ENCODE peak calls at places on chromosomes 5 and 9, in seven cellular contexts. F is WTC11, E is HEK293T, P is HepG2, M is HCT116, J is GM12878, N is K562. T is an unnamed sample.

GRCh38 chr9:123564652-123565051 is 208.7 kb downstream of the CRB2 start:
- DNase-seq in F (no peak), E (no peak), P (no peak), M (no peak), J (no peak), N (no peak), T (no peak)

GRCh38 chr5:112529525-112529924 is 110.4 kb upstream of the EPB41L4A start:
- DNase-seq in F (no peak), E (peak), P (peak), M (peak), J (no peak), N (peak), T (no peak)

GRCh38 chr5:108432024-108432423 is 50.1 kb upstream of the FBXL17 start:
- DNase-seq in F (no peak), E (no peak), P (no peak), M (no peak), J (no peak), N (no peak), T (no peak)

GRCh38 chr5:83340511-83340918 is 131.0 kb upstream of the VCAN start:
- DNase-seq in F (no peak), E (no peak), P (no peak), M (no peak), J (no peak), N (no peak), T (no peak)

GRCh38 chr9:34991833-34992375 is 2.4 kb downstream of the DNAJB5 start:
- DNase-seq in F (peak), E (no peak), P (peak), M (peak), J (no peak), N (peak), T (peak)

GRCh38 chr5:95369796-95370195 is 21.4 kb upstream of the FAM81B start:
- DNase-seq in F (no peak), E (no peak), P (no peak), M (no peak), J (no peak), N (no peak), T (no peak)

GRCh38 chr5:17182966-17183365 is 34.5 kb upstream of the BASP1 start:
- DNase-seq in F (no peak), E (no peak), P (no peak), M (no peak), J (no peak), N (no peak), T (no peak)

GRCh38 chr5:2007906-2008437 is 125.2 kb upstream of the IRX4 start:
- DNase-seq in F (no peak), E (no peak), P (no peak), M (no peak), J (no peak), N (no peak), T (peak)

GRCh38 chr9:126515873-126516505 is 97.7 kb upstream of the LMX1B start:
- DNase-seq in F (no peak), E (no peak), P (no peak), M (no peak), J (no peak), N (no peak), T (no peak)

GRCh38 chr9:114031037-114031436 is 47.1 kb downstream of the AMBP start:
- DNase-seq in F (no peak), E (no peak), P (no peak), M (no peak), J (no peak), N (no peak), T (no peak)

GRCh38 chr9:135920256-135920930 is 13.0 kb upstream of the CAMSAP1 start:
- DNase-seq in F (no peak), E (no peak), P (no peak), M (no peak), J (no peak), N (no peak), T (no peak)

GRCh38 chr5:74386571-74387334 is 253.8 kb downstream of the ENC1 start:
- DNase-seq in F (no peak), E (no peak), P (no peak), M (no peak), J (no peak), N (no peak), T (no peak)

GRCh38 chr5:117207088-117207668 is 632.6 kb upstream of the SEMA6A start:
- DNase-seq in F (peak), E (no peak), P (no peak), M (no peak), J (no peak), N (no peak), T (no peak)
- TF ChIP-seq SP1 in F (no peak), E (no peak), P (no peak), M (no peak), J (no peak), N (no peak), T (no peak)

DNA sequence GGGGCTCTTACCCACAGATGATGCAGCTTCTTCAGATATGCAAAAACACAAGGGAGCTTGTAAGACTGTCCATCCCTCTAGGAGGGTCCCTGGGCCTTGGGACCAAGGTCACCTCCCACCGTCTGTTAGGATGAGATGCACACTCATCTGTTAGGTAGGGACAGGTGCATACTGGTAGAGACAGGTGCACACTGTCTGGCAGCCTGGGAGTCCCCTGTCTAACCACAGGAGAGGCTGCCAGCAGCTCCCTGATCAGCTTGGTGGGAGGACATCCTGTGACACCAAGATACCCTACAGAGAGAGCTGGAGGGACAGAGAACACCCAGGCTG is 13.2 kb downstream of the TSPAN17 start:
- DNase-seq in F (no peak), E (no peak), P (no peak), M (no peak), J (no peak), N (no peak), T (no peak)
- TF ChIP-seq SP1 in F (no peak), E (no peak), P (no peak), M (no peak), J (no peak), N (no peak), T (no peak)

GRCh38 chr5:15480436-15480835 is 19.5 kb upstream of the FBXL7 start:
- DNase-seq in F (no peak), E (no peak), P (no peak), M (no peak), J (no peak), N (no peak), T (no peak)

GRCh38 chr5:15487228-15487627 is 12.8 kb upstream of the FBXL7 start:
- DNase-seq in F (no peak), E (no peak), P (no peak), M (no peak), J (no peak), N (no peak), T (no peak)

DNA sequence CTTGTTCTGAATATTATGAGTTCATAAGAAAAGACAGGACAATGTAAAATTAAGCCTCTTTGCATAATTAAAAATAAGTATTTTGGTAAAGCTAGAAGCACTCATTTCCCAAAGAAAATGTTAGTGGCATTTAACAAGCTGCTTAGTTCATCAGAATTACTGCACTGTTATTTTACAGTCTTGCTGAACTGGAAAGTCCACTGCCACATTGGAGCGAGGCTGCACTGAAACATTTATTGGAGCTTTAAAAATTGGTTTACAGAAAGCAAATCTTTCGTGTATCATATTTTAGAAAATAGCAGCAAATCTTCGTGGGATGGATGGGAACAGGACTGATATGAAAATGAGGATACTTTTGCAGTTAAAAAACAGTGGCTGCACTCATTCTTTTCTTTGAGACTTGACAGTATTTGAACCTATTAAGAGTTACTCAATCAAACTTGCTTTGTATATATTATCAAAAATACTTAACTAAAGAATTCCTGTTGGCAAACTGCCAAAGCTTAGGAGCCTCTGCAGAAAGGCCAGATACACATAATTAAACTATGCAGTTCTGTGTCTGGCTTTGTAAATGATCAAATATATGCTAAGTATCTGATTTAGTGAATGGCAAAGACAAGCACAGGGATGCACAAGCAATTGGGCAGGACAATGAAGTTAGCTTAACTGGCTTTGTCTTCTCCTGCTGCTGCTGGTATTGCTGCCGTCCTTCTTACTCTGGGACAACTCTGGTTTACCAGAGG is 16.5 kb upstream of the FBXL7 start:
- DNase-seq in F (no peak), E (no peak), P (no peak), M (no peak), J (no peak), N (no peak), T (no peak)
- TF ChIP-seq SP1 in F (no peak), E (no peak), P (no peak), M (no peak), J (no peak), N (no peak), T (no peak)

GRCh38 chr9:99128133-99128406 is 23.2 kb downstream of the TGFBR1 start:
- DNase-seq in F (no peak), E (no peak), P (no peak), M (no peak), J (no peak), N (no peak), T (no peak)
- TF ChIP-seq SP1 in F (no peak), E (no peak), P (no peak), M (no peak), J (no peak), N (no peak), T (no peak)

GRCh38 chr9:88258587-88258986 is 120.3 kb upstream of the SPATA31C2 start:
- DNase-seq in F (no peak), E (no peak), P (no peak), M (no peak), J (no peak), N (no peak), T (no peak)
- TF ChIP-seq SP1 in F (no peak), E (no peak), P (no peak), M (no peak), J (no peak), N (no peak), T (no peak)

GRCh38 chr9:117180896-117181456 is 233.9 kb downstream of the ASTN2 start:
- DNase-seq in F (no peak), E (no peak), P (no peak), M (no peak), J (no peak), N (no peak), T (no peak)

GRCh38 chr9:117184173-117184572 is 230.7 kb downstream of the ASTN2 start:
- DNase-seq in F (no peak), E (no peak), P (no peak), M (no peak), J (no peak), N (no peak), T (no peak)

DNA sequence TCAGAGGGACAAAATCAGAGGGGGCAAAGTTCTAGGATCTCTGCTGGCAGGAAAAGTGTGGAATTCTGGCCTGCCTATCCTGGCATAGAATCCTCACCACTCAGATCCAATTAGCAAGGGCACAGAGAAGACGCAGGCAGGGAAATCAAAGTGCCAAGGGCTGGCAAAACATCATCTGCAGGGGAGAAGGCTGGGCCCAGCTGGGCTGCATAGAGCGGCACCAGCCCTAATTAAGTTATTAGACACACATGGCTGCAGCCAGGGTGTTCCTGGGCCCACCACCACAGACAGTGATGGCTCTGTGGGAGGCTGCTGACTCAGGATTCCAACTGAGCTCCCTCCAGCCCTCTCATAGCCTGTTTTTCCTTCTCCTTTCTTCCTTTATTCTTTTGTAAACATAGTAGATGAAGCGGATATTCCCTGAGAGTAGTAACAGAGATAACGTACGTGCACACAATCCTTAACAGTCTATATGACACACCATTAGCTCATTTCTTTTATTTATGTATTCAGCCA is 236.2 kb downstream of the ASTN2 start:
- DNase-seq in F (no peak), E (no peak), P (no peak), M (no peak), J (no peak), N (no peak), T (no peak)
- TF ChIP-seq SP1 in F (no peak), E (no peak), P (no peak), M (no peak), J (no peak), N (no peak), T (no peak)

GRCh38 chr5:120463991-120464626 is at the start of gene PRR16:
- DNase-seq in F (peak), E (peak), P (no peak), M (no peak), J (no peak), N (peak), T (peak)
- TF ChIP-seq SP1 in F (peak), E (no peak), P (no peak), M (no peak), J (no peak), N (no peak), T (no peak)

GRCh38 chr5:52748590-52748989 is 39.1 kb upstream of the ITGA1 start:
- DNase-seq in F (no peak), E (no peak), P (no peak), M (no peak), J (no peak), N (no peak), T (no peak)
- TF ChIP-seq SP1 in F (no peak), E (no peak), P (no peak), M (no peak), J (no peak), N (no peak), T (no peak)